ENCODE peak calls at places on chromosomes 6 and 20, in six cellular contexts. N is AG04450, J is heart left ventricle, L is IMR-90, U is neural progenitor cell, G is epithelial cell of esophagus. E is an unnamed sample.

GRCh38 chr20:20843982-20844381 is 131.5 kb upstream of the RALGAPA2 start:
- DNase-seq in J (no peak), U (peak), N (no peak), G (peak), L (no peak), E (no peak)

GRCh38 chr20:21432911-21433310 is 35.6 kb upstream of the NKX2-4 start:
- DNase-seq in L (no peak), N (no peak), J (no peak), U (no peak), G (no peak), E (no peak)

GRCh38 chr6:2158596-2159271 is 86.7 kb downstream of the GMDS start:
- DNase-seq in G (peak), J (no peak), U (peak), N (no peak), L (peak), E (peak)

GRCh38 chr6:40550096-40550731 is 37.0 kb downstream of the LRFN2 start:
- DNase-seq in U (peak), N (peak), G (peak), L (peak), J (no peak), E (peak)

GRCh38 chr20:4726710-4727391 is 5.1 kb downstream of the PRND start:
- DNase-seq in G (peak), U (no peak), N (peak), J (no peak), L (peak), E (peak)

GRCh38 chr6:79040083-79040482 is 38.0 kb downstream of the PHIP start:
- DNase-seq in N (no peak), U (no peak), J (no peak), G (no peak), L (peak), E (peak)

GRCh38 chr6:113570176-113570575 is 287.0 kb upstream of the MARCKS start:
- DNase-seq in G (no peak), J (no peak), U (no peak), N (no peak), L (no peak), E (no peak)

GRCh38 chr6:88722691-88723090 is 240.7 kb downstream of the RNGTT start:
- DNase-seq in L (peak), G (no peak), J (no peak), N (peak), U (no peak), E (peak)

GRCh38 chr6:84137989-84138575 is 89.4 kb downstream of the CEP162 start:
- DNase-seq in G (peak), U (no peak), J (no peak), L (peak), N (no peak), E (peak)

GRCh38 chr20:62571667-62572344 is 70.5 kb upstream of the SLCO4A1 start:
- DNase-seq in G (no peak), U (no peak), N (no peak), L (no peak), J (no peak), E (no peak)

GRCh38 chr6:131062245-131063027 is 609 bp downstream of the EPB41L2 start:
- DNase-seq in G (peak), L (no peak), U (peak), J (peak), N (no peak), E (no peak)

GRCh38 chr20:20743511-20744169 is 31.2 kb upstream of the RALGAPA2 start:
- DNase-seq in L (no peak), G (no peak), J (peak), N (no peak), U (peak), E (peak)

GRCh38 chr20:1266167-1266973 is at the start of gene SNPH:
- DNase-seq in U (peak), J (peak), G (peak), N (peak), L (peak), E (peak)

GRCh38 chr20:19269737-19270325 is 57.4 kb downstream of the SLC24A3 start:
- DNase-seq in G (no peak), L (no peak), J (no peak), U (no peak), N (no peak), E (peak)

GRCh38 chr6:163490826-163491577 is 76.5 kb downstream of the QKI start:
- DNase-seq in U (peak), J (peak), G (peak), L (peak), N (peak), E (peak)

GRCh38 chr6:56988145-56988544 is 33.2 kb downstream of the BEND6 start:
- DNase-seq in N (no peak), G (no peak), J (no peak), U (no peak), L (no peak), E (no peak)

GRCh38 chr20:50588034-50588736 is 78.0 kb downstream of the PTPN1 start:
- DNase-seq in U (peak), L (peak), J (peak), N (no peak), G (peak), E (peak)

GRCh38 chr6:36285797-36286196 is 15.9 kb downstream of the PNPLA1 start:
- DNase-seq in N (no peak), L (no peak), J (no peak), G (peak), U (no peak), E (no peak)

GRCh38 chr6:38155576-38156204 is 336.2 kb downstream of the ZFAND3 start:
- DNase-seq in N (peak), G (peak), J (no peak), U (no peak), L (peak), E (peak)

GRCh38 chr20:37574199-37574890 is 46.7 kb upstream of the BLCAP start:
- DNase-seq in N (no peak), L (no peak), G (no peak), U (no peak), J (no peak), E (no peak)

GRCh38 chr20:53352727-53353440 is 240.8 kb downstream of the ZNF217 start:
- DNase-seq in L (no peak), N (no peak), J (no peak), G (no peak), U (no peak), E (no peak)

GRCh38 chr6:41638801-41639555 is 710 bp downstream of the MDFI start:
- DNase-seq in N (no peak), L (no peak), J (peak), U (peak), G (peak), E (peak)

GRCh38 chr6:41638002-41638800 is at the start of gene MDFI:
- DNase-seq in J (no peak), G (no peak), L (no peak), N (no peak), U (peak), E (peak)

GRCh38 chr6:41635365-41635764 is 2.9 kb upstream of the MDFI start:
- DNase-seq in N (no peak), U (no peak), G (no peak), J (no peak), L (no peak), E (no peak)

GRCh38 chr6:41636803-41637178 is 1.5 kb upstream of the MDFI start:
- DNase-seq in J (no peak), N (no peak), G (peak), U (peak), L (no peak), E (peak)

DNA sequence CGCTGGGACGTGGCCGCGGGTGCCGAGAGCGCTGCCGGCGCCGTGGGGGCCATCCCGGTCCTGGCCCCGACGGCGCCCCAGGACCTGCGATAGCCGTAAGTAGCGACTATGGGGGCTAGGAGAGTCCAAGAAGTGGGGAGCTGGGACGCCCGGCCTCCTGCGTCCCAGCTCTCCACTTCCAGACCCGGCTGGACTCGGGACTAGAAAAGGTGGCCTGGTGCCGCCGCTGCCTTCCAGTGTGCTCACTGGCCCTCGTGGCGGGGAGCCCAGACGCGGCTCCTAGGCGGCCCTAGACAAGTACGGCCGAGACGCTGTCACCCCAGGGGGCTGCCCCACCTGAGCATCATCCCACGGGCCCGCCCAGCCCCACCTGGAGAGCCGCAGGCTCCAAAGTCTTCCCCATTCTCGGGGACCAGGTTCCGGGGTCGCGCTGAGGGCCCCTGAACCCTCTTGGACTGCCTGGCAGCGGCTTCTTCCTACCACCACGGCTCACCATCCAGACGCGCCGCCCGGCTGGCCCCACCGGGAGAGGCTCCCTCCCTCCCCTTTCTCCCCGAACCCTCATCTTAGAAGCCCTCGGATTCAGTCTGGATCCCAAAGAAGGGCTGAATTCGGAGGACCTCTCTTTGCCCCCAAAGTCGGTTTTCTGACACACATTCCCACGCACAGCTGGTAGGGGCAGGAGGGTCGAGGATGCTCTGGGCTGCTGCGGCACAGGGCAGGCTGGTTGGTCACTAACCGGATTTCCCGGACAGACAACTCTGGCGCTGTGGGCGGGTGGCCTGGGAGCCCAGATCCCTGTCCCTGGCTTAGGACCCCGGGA is 878 bp upstream of the MDFI start:
- DNase-seq in G (peak), N (no peak), L (no peak), J (no peak), U (peak), E (no peak)
- H3K4me3 ChIP-seq in G (peak), N (no peak), L (no peak), J (peak), U (peak), E (peak)

DNA sequence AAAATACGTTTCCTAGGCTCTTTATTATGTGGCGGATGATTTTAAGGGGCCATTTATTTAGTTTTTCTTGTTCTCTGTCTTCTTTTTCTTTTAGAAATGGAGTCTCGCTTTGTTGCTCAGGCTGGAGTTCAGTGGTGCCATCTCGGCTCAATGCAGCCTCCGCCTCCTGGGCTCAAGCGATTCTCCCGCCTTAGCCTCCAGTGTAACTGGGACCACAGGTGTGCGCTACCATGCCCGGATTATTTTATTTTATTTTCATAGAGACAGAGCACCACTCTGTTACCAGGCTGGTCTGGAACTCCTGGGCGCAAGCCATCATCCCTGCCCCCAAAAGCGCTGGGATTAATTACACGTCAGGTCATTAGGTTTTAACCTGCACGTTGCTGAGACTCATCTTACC is 1.6 kb downstream of the MTHFD1L start:
- DNase-seq in J (no peak), G (no peak), U (no peak), L (no peak), N (no peak), E (no peak)
- TF ChIP-seq CTCF in J (no peak), G (no peak), U (no peak), L (no peak), N (no peak), E (no peak)

GRCh38 chr20:64100566-64100888 is 6.8 kb downstream of the NPBWR2 start:
- DNase-seq in U (no peak), N (no peak), L (no peak), G (no peak), J (no peak), E (no peak)

GRCh38 chr20:64102647-64103354 is 4.6 kb downstream of the NPBWR2 start:
- DNase-seq in N (no peak), G (no peak), U (peak), J (peak), L (no peak), E (no peak)

GRCh38 chr20:64099880-64100565 is 7.3 kb downstream of the NPBWR2 start:
- DNase-seq in J (peak), U (no peak), N (no peak), L (no peak), G (no peak), E (no peak)

GRCh38 chr20:64100946-64101688 is 6.2 kb downstream of the NPBWR2 start:
- DNase-seq in N (no peak), J (no peak), G (no peak), U (no peak), L (no peak), E (no peak)

GRCh38 chr20:64101731-64102621 is 5.4 kb downstream of the NPBWR2 start:
- DNase-seq in L (no peak), J (peak), U (peak), G (peak), N (no peak), E (no peak)
- H3K4me3 ChIP-seq in L (no peak), J (peak), U (peak), G (no peak), N (no peak), E (no peak)

GRCh38 chr6:142112451-142113061 is 20.2 kb upstream of the GJE1 start:
- DNase-seq in N (peak), G (peak), U (peak), J (peak), L (peak), E (peak)
- TF ChIP-seq CTCF in N (peak), G (peak), U (peak), J (peak), L (peak), E (peak)

GRCh38 chr20:45407783-45408645 is at the start of gene DBNDD2:
- DNase-seq in N (no peak), U (no peak), J (peak), G (no peak), L (no peak), E (no peak)
- H3K4me3 ChIP-seq in N (peak), U (peak), J (peak), G (peak), L (peak), E (peak)

E was measured in astrocyte of the spinal cord.